ENCODE peak calls at places on chromosome 14, in four cellular contexts. Q, Z, A and X are unnamed samples.

GRCh38 chr14:78567343-78567742 is 397.2 kb downstream of the NRXN3 start:
- DNase-seq in Q (no peak), Z (peak), A (no peak), X (no peak)

GRCh38 chr14:77203611-77204456 is 22.2 kb downstream of the TMEM63C start:
- DNase-seq in Q (no peak), Z (peak), A (no peak), X (no peak)

GRCh38 chr14:93936245-93936644 is 9.1 kb downstream of the FAM181A start:
- DNase-seq in Q (no peak), Z (peak), A (no peak), X (no peak)

GRCh38 chr14:69606258-69606657 is 5.1 kb upstream of the SUSD6 start:
- DNase-seq in Q (no peak), Z (peak), A (no peak), X (no peak)

GRCh38 chr14:58283730-58284129 is 14.6 kb upstream of the ARID4A start:
- DNase-seq in Q (no peak), Z (no peak), A (no peak), X (no peak)

GRCh38 chr14:55240526-55241178 is 30.6 kb upstream of the FBXO34 start:
- DNase-seq in Q (no peak), Z (no peak), A (no peak), X (no peak)

GRCh38 chr14:28766505-28767238 is at the start of gene FOXG1:
- DNase-seq in Q (no peak), Z (peak), A (no peak), X (no peak)

GRCh38 chr14:90976076-90976475 is 84.4 kb downstream of the RPS6KA5 start:
- DNase-seq in Q (no peak), Z (no peak), A (no peak), X (no peak)

GRCh38 chr14:53156238-53156637 is 3.1 kb upstream of the DDHD1 start:
- DNase-seq in Q (no peak), Z (no peak), A (no peak), X (no peak)

GRCh38 chr14:73741386-73741875 is 27.2 kb upstream of the PNMA1 start:
- DNase-seq in Q (peak), Z (no peak), A (peak), X (peak)

GRCh38 chr14:92323031-92323915 is at the start of gene SLC24A4:
- DNase-seq in Q (no peak), Z (peak), A (no peak), X (no peak)

GRCh38 chr14:93234798-93235197 is 27.7 kb downstream of the UBR7 start:
- DNase-seq in Q (no peak), Z (peak), A (no peak), X (no peak)

GRCh38 chr14:20886091-20886490 is 5.1 kb upstream of the RNASE3 start:
- DNase-seq in Q (no peak), Z (no peak), A (no peak), X (no peak)

GRCh38 chr14:61558271-61558670 is 137.0 kb upstream of the HIF1A start:
- DNase-seq in Q (no peak), Z (peak), A (no peak), X (no peak)

GRCh38 chr14:51068268-51068667 is 26.6 kb downstream of the TRIM9 start:
- DNase-seq in Q (no peak), Z (no peak), A (no peak), X (no peak)

GRCh38 chr14:79274641-79275366 is 936.5 kb downstream of the DIO2 start:
- DNase-seq in Q (no peak), Z (peak), A (no peak), X (no peak)

GRCh38 chr14:98956616-98957015 is 315.4 kb downstream of the BCL11B start:
- DNase-seq in Q (no peak), Z (no peak), A (no peak), X (peak)

GRCh38 chr14:24849471-24849870 is 200.5 kb downstream of the STXBP6 start:
- DNase-seq in Q (no peak), Z (no peak), A (no peak), X (no peak)

GRCh38 chr14:100673085-100673806 is 53.4 kb upstream of the DLK1 start:
- DNase-seq in Q (no peak), Z (peak), A (peak), X (peak)

GRCh38 chr14:92638266-92638665 is 110.2 kb downstream of the LGMN start:
- DNase-seq in Q (no peak), Z (no peak), A (no peak), X (no peak)

GRCh38 chr14:75249251-75249957 is 29.2 kb upstream of the FOS start:
- DNase-seq in Q (peak), Z (peak), A (peak), X (no peak)